ENCODE peak calls at places on chromosomes 6 and 20, in ten cellular contexts. One of them, this sample, is unnamed.

GRCh38 chr20:56358600-56359211 is at the start of gene FAM210B:
- DNase-seq in adrenal gland: peak
- DNase-seq in heart left ventricle: peak
- DNase-seq in breast epithelium: peak
- DNase-seq in H1: peak
- DNase-seq in GM12878: no peak
- DNase-seq in IMR-90: peak
- DNase-seq in HCT116: peak
- DNase-seq in A549: peak
- DNase-seq in GM12891: peak
- DNase-seq in this sample: peak

GRCh38 chr6:10481101-10481500 is 40.0 kb upstream of the GCNT2 start:
- DNase-seq in A549: no peak
- DNase-seq in adrenal gland: no peak
- DNase-seq in IMR-90: no peak
- DNase-seq in heart left ventricle: no peak
- DNase-seq in HCT116: no peak
- DNase-seq in H1: no peak
- DNase-seq in GM12878: no peak
- DNase-seq in GM12891: no peak
- DNase-seq in breast epithelium: no peak
- DNase-seq in this sample: no peak

GRCh38 chr20:13611726-13612125 is 27.0 kb downstream of the TASP1 start:
- DNase-seq in breast epithelium: no peak
- DNase-seq in GM12878: no peak
- DNase-seq in IMR-90: no peak
- DNase-seq in adrenal gland: no peak
- DNase-seq in GM12891: no peak
- DNase-seq in H1: no peak
- DNase-seq in A549: no peak
- DNase-seq in heart left ventricle: no peak
- DNase-seq in HCT116: no peak
- DNase-seq in this sample: no peak

GRCh38 chr20:34579191-34579661 is 20.7 kb downstream of the MAP1LC3A start:
- DNase-seq in IMR-90: peak
- DNase-seq in breast epithelium: no peak
- DNase-seq in A549: no peak
- DNase-seq in GM12878: no peak
- DNase-seq in H1: no peak
- DNase-seq in adrenal gland: peak
- DNase-seq in HCT116: peak
- DNase-seq in heart left ventricle: peak
- DNase-seq in GM12891: no peak
- DNase-seq in this sample: peak

GRCh38 chr6:164129218-164129617 is 714.7 kb downstream of the QKI start:
- DNase-seq in HCT116: no peak
- DNase-seq in heart left ventricle: no peak
- DNase-seq in adrenal gland: no peak
- DNase-seq in H1: no peak
- DNase-seq in breast epithelium: no peak
- DNase-seq in GM12878: no peak
- DNase-seq in GM12891: no peak
- DNase-seq in A549: no peak
- DNase-seq in IMR-90: no peak
- DNase-seq in this sample: no peak

GRCh38 chr6:30507849-30508843 is 18.8 kb downstream of the HLA-E start:
- DNase-seq in adrenal gland: no peak
- DNase-seq in H1: no peak
- DNase-seq in GM12891: no peak
- DNase-seq in breast epithelium: no peak
- DNase-seq in heart left ventricle: no peak
- DNase-seq in IMR-90: no peak
- DNase-seq in A549: no peak
- DNase-seq in HCT116: no peak
- DNase-seq in GM12878: no peak
- DNase-seq in this sample: no peak

GRCh38 chr6:90574610-90575009 is 12.3 kb downstream of the MAP3K7 start:
- DNase-seq in breast epithelium: no peak
- DNase-seq in heart left ventricle: no peak
- DNase-seq in GM12878: no peak
- DNase-seq in A549: no peak
- DNase-seq in IMR-90: peak
- DNase-seq in HCT116: no peak
- DNase-seq in adrenal gland: no peak
- DNase-seq in GM12891: no peak
- DNase-seq in H1: no peak
- DNase-seq in this sample: no peak

GRCh38 chr6:84026721-84027164 is 6.8 kb upstream of the MRAP2 start:
- DNase-seq in H1: no peak
- DNase-seq in adrenal gland: no peak
- DNase-seq in GM12891: no peak
- DNase-seq in GM12878: no peak
- DNase-seq in HCT116: no peak
- DNase-seq in IMR-90: no peak
- DNase-seq in heart left ventricle: no peak
- DNase-seq in A549: no peak
- DNase-seq in breast epithelium: no peak
- DNase-seq in this sample: no peak

GRCh38 chr6:41748102-41748477 is 893 bp upstream of the PGC start:
- DNase-seq in GM12891: no peak
- DNase-seq in GM12878: no peak
- DNase-seq in H1: no peak
- DNase-seq in heart left ventricle: no peak
- DNase-seq in HCT116: no peak
- DNase-seq in breast epithelium: no peak
- DNase-seq in IMR-90: no peak
- DNase-seq in A549: no peak
- DNase-seq in adrenal gland: no peak
- DNase-seq in this sample: no peak

GRCh38 chr6:41746068-41746467 is 1.1 kb downstream of the PGC start:
- DNase-seq in GM12878: no peak
- DNase-seq in heart left ventricle: no peak
- DNase-seq in breast epithelium: no peak
- DNase-seq in H1: no peak
- DNase-seq in IMR-90: no peak
- DNase-seq in HCT116: no peak
- DNase-seq in A549: no peak
- DNase-seq in GM12891: no peak
- DNase-seq in adrenal gland: no peak
- DNase-seq in this sample: no peak

GRCh38 chr6:41750374-41750773 is 3.2 kb upstream of the PGC start:
- DNase-seq in HCT116: no peak
- DNase-seq in adrenal gland: no peak
- DNase-seq in A549: no peak
- DNase-seq in breast epithelium: no peak
- DNase-seq in IMR-90: no peak
- DNase-seq in heart left ventricle: no peak
- DNase-seq in GM12878: no peak
- DNase-seq in GM12891: no peak
- DNase-seq in H1: no peak
- DNase-seq in this sample: no peak

GRCh38 chr6:41748542-41748941 is 1.3 kb upstream of the PGC start:
- DNase-seq in adrenal gland: no peak
- DNase-seq in IMR-90: peak
- DNase-seq in H1: no peak
- DNase-seq in breast epithelium: no peak
- DNase-seq in A549: no peak
- DNase-seq in GM12878: no peak
- DNase-seq in GM12891: no peak
- DNase-seq in heart left ventricle: no peak
- DNase-seq in HCT116: no peak
- DNase-seq in this sample: no peak

GRCh38 chr6:41747256-41748101 is at the start of gene PGC:
- DNase-seq in IMR-90: no peak
- DNase-seq in adrenal gland: no peak
- DNase-seq in heart left ventricle: no peak
- DNase-seq in breast epithelium: no peak
- DNase-seq in HCT116: no peak
- DNase-seq in H1: no peak
- DNase-seq in GM12878: no peak
- DNase-seq in A549: no peak
- DNase-seq in GM12891: no peak
- DNase-seq in this sample: no peak
- TF ChIP-seq POLR2A in IMR-90: no peak
- TF ChIP-seq POLR2A in adrenal gland: no peak
- TF ChIP-seq POLR2A in heart left ventricle: no peak
- TF ChIP-seq POLR2A in breast epithelium: no peak
- TF ChIP-seq POLR2A in HCT116: no peak
- TF ChIP-seq POLR2A in H1: no peak
- TF ChIP-seq POLR2A in GM12878: no peak
- TF ChIP-seq POLR2A in A549: no peak
- TF ChIP-seq POLR2A in GM12891: no peak
- TF ChIP-seq POLR2A in this sample: no peak

GRCh38 chr6:149497365-149497764 is 12.6 kb upstream of the ZC3H12D start:
- DNase-seq in IMR-90: no peak
- DNase-seq in HCT116: no peak
- DNase-seq in A549: no peak
- DNase-seq in breast epithelium: no peak
- DNase-seq in heart left ventricle: no peak
- DNase-seq in GM12878: no peak
- DNase-seq in GM12891: no peak
- DNase-seq in H1: no peak
- DNase-seq in adrenal gland: no peak
- DNase-seq in this sample: no peak

GRCh38 chr6:149501768-149502167 is 17.0 kb upstream of the ZC3H12D start:
- DNase-seq in adrenal gland: no peak
- DNase-seq in IMR-90: no peak
- DNase-seq in GM12878: no peak
- DNase-seq in breast epithelium: no peak
- DNase-seq in A549: no peak
- DNase-seq in GM12891: no peak
- DNase-seq in H1: no peak
- DNase-seq in heart left ventricle: no peak
- DNase-seq in HCT116: no peak
- DNase-seq in this sample: no peak

GRCh38 chr6:149500085-149500484 is 15.3 kb upstream of the ZC3H12D start:
- DNase-seq in IMR-90: no peak
- DNase-seq in H1: no peak
- DNase-seq in breast epithelium: no peak
- DNase-seq in GM12878: no peak
- DNase-seq in adrenal gland: no peak
- DNase-seq in heart left ventricle: no peak
- DNase-seq in HCT116: no peak
- DNase-seq in A549: no peak
- DNase-seq in GM12891: no peak
- DNase-seq in this sample: no peak

GRCh38 chr6:149501201-149501600 is 16.4 kb upstream of the ZC3H12D start:
- DNase-seq in A549: no peak
- DNase-seq in H1: no peak
- DNase-seq in adrenal gland: no peak
- DNase-seq in heart left ventricle: no peak
- DNase-seq in IMR-90: no peak
- DNase-seq in GM12891: no peak
- DNase-seq in GM12878: no peak
- DNase-seq in breast epithelium: no peak
- DNase-seq in HCT116: no peak
- DNase-seq in this sample: no peak

DNA sequence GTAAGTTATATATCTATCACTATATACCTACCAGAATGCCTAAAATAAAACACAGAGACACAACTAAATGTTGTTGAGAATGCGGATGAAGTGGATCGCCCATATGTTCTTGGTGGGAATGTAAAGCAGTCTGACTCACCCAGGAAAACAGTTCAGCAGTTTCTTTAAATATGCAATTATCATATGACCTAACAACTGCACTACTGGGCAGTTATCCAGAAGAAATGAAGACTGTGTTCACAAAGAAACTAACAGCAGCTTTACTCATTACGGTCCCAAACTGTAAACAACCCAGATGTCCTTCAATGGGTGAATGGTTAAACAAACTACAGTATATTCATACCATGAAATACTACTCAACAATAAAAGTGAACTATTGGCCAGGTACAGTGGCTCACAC is 14.3 kb upstream of the ZC3H12D start:
- DNase-seq in H1: no peak
- DNase-seq in breast epithelium: no peak
- DNase-seq in heart left ventricle: no peak
- DNase-seq in GM12891: no peak
- DNase-seq in HCT116: no peak
- DNase-seq in A549: no peak
- DNase-seq in IMR-90: peak
- DNase-seq in adrenal gland: no peak
- DNase-seq in GM12878: no peak
- DNase-seq in this sample: no peak
- TF ChIP-seq POLR2A in H1: no peak
- TF ChIP-seq POLR2A in breast epithelium: no peak
- TF ChIP-seq POLR2A in heart left ventricle: no peak
- TF ChIP-seq POLR2A in GM12891: no peak
- TF ChIP-seq POLR2A in HCT116: no peak
- TF ChIP-seq POLR2A in A549: no peak
- TF ChIP-seq POLR2A in IMR-90: no peak
- TF ChIP-seq POLR2A in adrenal gland: no peak
- TF ChIP-seq POLR2A in GM12878: no peak
- TF ChIP-seq POLR2A in this sample: no peak

GRCh38 chr6:135323979-135324378 is 142.9 kb downstream of the MYB start:
- DNase-seq in A549: no peak
- DNase-seq in breast epithelium: no peak
- DNase-seq in IMR-90: no peak
- DNase-seq in adrenal gland: no peak
- DNase-seq in GM12878: no peak
- DNase-seq in GM12891: no peak
- DNase-seq in HCT116: no peak
- DNase-seq in heart left ventricle: no peak
- DNase-seq in H1: no peak
- DNase-seq in this sample: no peak

GRCh38 chr6:135321012-135321621 is 140.0 kb downstream of the MYB start:
- DNase-seq in A549: no peak
- DNase-seq in IMR-90: no peak
- DNase-seq in adrenal gland: peak
- DNase-seq in GM12891: no peak
- DNase-seq in heart left ventricle: no peak
- DNase-seq in breast epithelium: no peak
- DNase-seq in GM12878: no peak
- DNase-seq in H1: no peak
- DNase-seq in HCT116: no peak
- DNase-seq in this sample: no peak

GRCh38 chr6:135322427-135323201 is 141.5 kb downstream of the MYB start:
- DNase-seq in IMR-90: no peak
- DNase-seq in heart left ventricle: no peak
- DNase-seq in adrenal gland: no peak
- DNase-seq in breast epithelium: no peak
- DNase-seq in GM12878: peak
- DNase-seq in HCT116: no peak
- DNase-seq in A549: no peak
- DNase-seq in H1: no peak
- DNase-seq in GM12891: no peak
- DNase-seq in this sample: no peak

GRCh38 chr6:135324531-135324930 is 143.4 kb downstream of the MYB start:
- DNase-seq in A549: no peak
- DNase-seq in heart left ventricle: no peak
- DNase-seq in HCT116: no peak
- DNase-seq in adrenal gland: no peak
- DNase-seq in breast epithelium: no peak
- DNase-seq in GM12891: no peak
- DNase-seq in GM12878: no peak
- DNase-seq in H1: no peak
- DNase-seq in IMR-90: no peak
- DNase-seq in this sample: no peak

DNA sequence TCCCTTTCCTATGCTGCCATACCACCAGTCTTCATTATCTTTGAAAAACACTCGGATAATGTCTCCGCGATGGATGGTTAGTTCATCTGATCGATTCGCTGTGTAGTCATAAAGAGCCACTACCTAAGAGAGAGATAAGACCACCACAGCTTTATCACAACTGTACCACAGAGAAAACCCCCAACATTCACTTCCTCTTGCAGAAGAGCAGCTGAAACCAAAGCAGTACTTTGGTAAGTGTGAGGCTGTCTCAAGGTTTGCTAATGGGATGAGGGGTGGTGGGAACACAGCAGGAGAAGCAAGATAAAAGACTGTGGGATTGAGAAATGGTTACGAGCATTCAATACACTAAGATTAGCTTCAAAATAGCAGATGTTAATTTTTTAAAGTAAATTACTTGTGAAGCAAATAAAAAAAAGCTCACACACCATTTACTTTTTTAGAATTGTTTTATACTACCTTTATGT is 142.1 kb downstream of the MYB start:
- DNase-seq in adrenal gland: no peak
- DNase-seq in breast epithelium: no peak
- DNase-seq in H1: no peak
- DNase-seq in heart left ventricle: no peak
- DNase-seq in IMR-90: no peak
- DNase-seq in GM12891: peak
- DNase-seq in GM12878: peak
- DNase-seq in HCT116: no peak
- DNase-seq in A549: no peak
- DNase-seq in this sample: no peak
- TF ChIP-seq POLR2A in adrenal gland: no peak
- TF ChIP-seq POLR2A in breast epithelium: no peak
- TF ChIP-seq POLR2A in H1: no peak
- TF ChIP-seq POLR2A in heart left ventricle: no peak
- TF ChIP-seq POLR2A in IMR-90: no peak
- TF ChIP-seq POLR2A in GM12891: no peak
- TF ChIP-seq POLR2A in GM12878: no peak
- TF ChIP-seq POLR2A in HCT116: no peak
- TF ChIP-seq POLR2A in A549: no peak
- TF ChIP-seq POLR2A in this sample: no peak

DNA sequence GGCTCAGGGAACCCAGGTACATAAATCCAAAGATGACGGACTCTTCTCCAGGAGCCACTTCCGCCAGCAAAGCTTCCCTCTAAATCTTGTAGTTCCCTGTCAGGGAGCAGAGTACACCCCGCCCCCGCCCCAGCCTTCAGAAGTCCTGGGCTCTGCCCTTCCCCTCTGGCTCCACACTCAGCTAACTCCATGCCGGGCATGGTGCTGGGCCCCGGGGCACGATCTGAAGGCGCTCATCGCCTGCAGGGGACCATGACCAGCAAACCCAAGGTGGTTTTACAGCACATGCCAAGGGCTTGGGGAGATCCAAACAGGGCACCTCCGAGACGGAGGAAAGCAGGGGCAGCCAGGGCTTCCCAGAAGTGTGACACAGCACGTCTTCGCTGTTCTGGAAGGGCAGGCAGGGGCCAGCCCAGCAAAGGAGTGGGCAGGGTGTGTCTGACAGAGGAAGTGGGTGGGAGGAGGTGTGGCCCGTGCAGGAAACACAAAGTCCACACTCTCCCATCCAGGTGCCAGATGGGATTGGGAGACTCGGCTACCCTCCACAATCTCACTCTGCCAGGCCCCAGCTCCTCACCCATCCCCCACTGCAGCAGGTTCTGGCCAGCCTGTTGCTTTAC is 41.6 kb upstream of the SLC22A2 start:
- DNase-seq in IMR-90: no peak
- DNase-seq in H1: no peak
- DNase-seq in breast epithelium: no peak
- DNase-seq in heart left ventricle: no peak
- DNase-seq in adrenal gland: no peak
- DNase-seq in GM12878: no peak
- DNase-seq in HCT116: no peak
- DNase-seq in A549: no peak
- DNase-seq in GM12891: no peak
- DNase-seq in this sample: no peak
- TF ChIP-seq POLR2A in IMR-90: no peak
- TF ChIP-seq POLR2A in H1: no peak
- TF ChIP-seq POLR2A in breast epithelium: no peak
- TF ChIP-seq POLR2A in heart left ventricle: no peak
- TF ChIP-seq POLR2A in adrenal gland: no peak
- TF ChIP-seq POLR2A in GM12878: no peak
- TF ChIP-seq POLR2A in HCT116: no peak
- TF ChIP-seq POLR2A in A549: no peak
- TF ChIP-seq POLR2A in GM12891: no peak
- TF ChIP-seq POLR2A in this sample: no peak

This sample was measured in H54.